ENCODE peak calls at places on chromosomes 16 and 17, in four cellular contexts. One of them, this sample, is unnamed.

GRCh38 chr16:57998484-57998883 is 2.0 kb downstream of the ZNF319 start:
- DNase-seq in lower leg skin: no peak
- DNase-seq in breast epithelium: no peak
- DNase-seq in choroid plexus epithelial cell: peak
- DNase-seq in this sample: peak

GRCh38 chr16:86509759-86510464 is 415 bp upstream of the FOXF1 start:
- DNase-seq in lower leg skin: no peak
- DNase-seq in breast epithelium: no peak
- DNase-seq in choroid plexus epithelial cell: peak
- DNase-seq in this sample: peak

GRCh38 chr16:2953706-2954105 is 10.4 kb upstream of the KREMEN2 start:
- DNase-seq in lower leg skin: no peak
- DNase-seq in breast epithelium: no peak
- DNase-seq in choroid plexus epithelial cell: no peak
- DNase-seq in this sample: no peak

GRCh38 chr17:75034236-75034908 is 12.4 kb downstream of the ATP5PD start:
- DNase-seq in lower leg skin: peak
- DNase-seq in breast epithelium: peak
- DNase-seq in choroid plexus epithelial cell: peak
- DNase-seq in this sample: peak

GRCh38 chr16:88354229-88355092 is 28.3 kb upstream of the ZNF469 start:
- DNase-seq in lower leg skin: no peak
- DNase-seq in breast epithelium: no peak
- DNase-seq in choroid plexus epithelial cell: no peak
- DNase-seq in this sample: no peak

GRCh38 chr16:49857423-49858181 is 1.7 kb upstream of the ZNF423 start:
- DNase-seq in lower leg skin: no peak
- DNase-seq in breast epithelium: no peak
- DNase-seq in choroid plexus epithelial cell: peak
- DNase-seq in this sample: peak

GRCh38 chr16:17334096-17334495 is 136.7 kb downstream of the XYLT1 start:
- DNase-seq in lower leg skin: no peak
- DNase-seq in breast epithelium: no peak
- DNase-seq in choroid plexus epithelial cell: no peak
- DNase-seq in this sample: peak

GRCh38 chr16:79562166-79562823 is 38.2 kb downstream of the MAF start:
- DNase-seq in lower leg skin: no peak
- DNase-seq in breast epithelium: no peak
- DNase-seq in choroid plexus epithelial cell: no peak
- DNase-seq in this sample: no peak

GRCh38 chr16:48444574-48444973 is 59.4 kb upstream of the SIAH1 start:
- DNase-seq in lower leg skin: no peak
- DNase-seq in breast epithelium: no peak
- DNase-seq in choroid plexus epithelial cell: peak
- DNase-seq in this sample: peak

GRCh38 chr17:16342979-16343378 is 10.3 kb downstream of the CENPV start:
- DNase-seq in lower leg skin: no peak
- DNase-seq in breast epithelium: no peak
- DNase-seq in choroid plexus epithelial cell: no peak
- DNase-seq in this sample: peak

GRCh38 chr17:19378416-19379293 is at the start of gene MAPK7:
- DNase-seq in lower leg skin: no peak
- DNase-seq in breast epithelium: peak
- DNase-seq in choroid plexus epithelial cell: no peak
- DNase-seq in this sample: no peak

GRCh38 chr16:67459066-67459857 is 21.7 kb downstream of the ATP6V0D1 start:
- DNase-seq in lower leg skin: no peak
- DNase-seq in breast epithelium: peak
- DNase-seq in choroid plexus epithelial cell: no peak
- DNase-seq in this sample: no peak

DNA sequence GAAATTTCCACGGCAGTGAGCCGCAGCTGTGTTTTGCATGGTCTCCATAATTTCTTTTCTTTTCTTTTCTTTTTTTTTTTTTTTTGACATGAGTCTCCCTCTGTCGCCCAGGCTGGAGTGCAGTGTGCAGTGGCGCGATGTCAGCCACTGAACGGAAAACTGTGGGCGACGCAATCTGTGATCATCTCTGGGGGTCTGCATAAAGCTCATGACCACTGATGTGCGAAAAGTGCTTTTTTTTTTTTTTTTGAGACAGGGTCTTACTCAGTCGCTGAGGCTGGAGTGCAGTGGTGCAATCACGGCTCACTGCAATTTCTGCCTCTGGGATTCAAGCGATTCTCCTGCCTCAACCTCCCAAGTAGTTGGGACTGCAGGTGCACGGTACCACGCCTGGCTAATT is 117.6 kb downstream of the ABCC6 start:
- DNase-seq in lower leg skin: no peak
- DNase-seq in breast epithelium: no peak
- DNase-seq in choroid plexus epithelial cell: no peak
- DNase-seq in this sample: no peak
- H3K4me3 ChIP-seq in lower leg skin: no peak
- H3K4me3 ChIP-seq in breast epithelium: no peak
- H3K4me3 ChIP-seq in choroid plexus epithelial cell: no peak
- H3K4me3 ChIP-seq in this sample: no peak

GRCh38 chr17:69579961-69580677 is 165.6 kb downstream of the MAP2K6 start:
- DNase-seq in lower leg skin: no peak
- DNase-seq in breast epithelium: no peak
- DNase-seq in choroid plexus epithelial cell: no peak
- DNase-seq in this sample: no peak
- H3K4me3 ChIP-seq in lower leg skin: no peak
- H3K4me3 ChIP-seq in breast epithelium: no peak
- H3K4me3 ChIP-seq in choroid plexus epithelial cell: no peak
- H3K4me3 ChIP-seq in this sample: no peak

GRCh38 chr16:5350118-5350517 is 252.5 kb upstream of the EEF2KMT start:
- DNase-seq in lower leg skin: no peak
- DNase-seq in breast epithelium: no peak
- DNase-seq in choroid plexus epithelial cell: no peak
- DNase-seq in this sample: no peak
- H3K4me3 ChIP-seq in lower leg skin: no peak
- H3K4me3 ChIP-seq in breast epithelium: no peak
- H3K4me3 ChIP-seq in choroid plexus epithelial cell: no peak
- H3K4me3 ChIP-seq in this sample: no peak

DNA sequence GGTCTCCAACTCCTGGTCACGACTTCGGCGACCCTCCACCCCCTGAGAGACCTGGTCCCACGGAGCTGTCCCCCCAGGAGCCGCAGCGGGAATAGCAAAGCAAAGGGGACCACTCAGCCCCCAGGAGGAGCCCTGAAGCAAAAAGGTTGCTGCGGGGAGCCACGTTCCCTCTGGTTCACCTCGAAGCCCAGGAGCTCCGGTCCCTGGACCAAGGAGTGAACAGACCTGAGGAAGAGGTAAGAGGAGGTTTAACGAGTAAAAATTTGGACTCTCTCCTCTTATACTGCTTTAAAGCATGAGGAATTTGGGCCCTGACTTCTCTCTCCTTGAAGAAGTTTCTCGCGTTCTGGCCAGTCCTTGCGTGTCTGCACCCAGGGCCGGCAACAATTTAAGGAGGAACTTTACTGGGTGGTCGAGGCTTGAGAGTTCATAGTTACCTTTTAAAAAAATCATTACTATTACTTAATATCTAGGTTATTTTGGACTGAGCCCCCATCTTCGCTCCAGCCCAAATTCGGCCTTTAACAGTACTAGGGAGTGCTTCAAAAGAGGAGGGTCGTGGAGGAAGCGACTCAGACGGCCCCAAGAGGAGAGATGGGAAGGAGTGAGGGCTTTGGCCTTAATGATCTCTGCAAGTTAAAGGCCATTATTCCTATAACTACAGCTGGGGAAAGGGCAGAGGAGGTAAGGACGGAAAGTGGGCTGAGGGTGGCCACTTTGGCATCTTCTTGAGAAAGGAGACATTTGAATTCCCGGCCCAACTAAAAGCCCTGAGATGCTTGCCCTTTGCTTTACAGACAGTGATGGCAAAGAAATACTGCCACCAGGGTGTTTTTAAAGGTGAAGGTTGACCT is 16.9 kb upstream of the HOXB9 start:
- DNase-seq in lower leg skin: no peak
- DNase-seq in breast epithelium: no peak
- DNase-seq in choroid plexus epithelial cell: no peak
- DNase-seq in this sample: no peak
- H3K4me3 ChIP-seq in lower leg skin: no peak
- H3K4me3 ChIP-seq in breast epithelium: no peak
- H3K4me3 ChIP-seq in choroid plexus epithelial cell: no peak
- H3K4me3 ChIP-seq in this sample: no peak

DNA sequence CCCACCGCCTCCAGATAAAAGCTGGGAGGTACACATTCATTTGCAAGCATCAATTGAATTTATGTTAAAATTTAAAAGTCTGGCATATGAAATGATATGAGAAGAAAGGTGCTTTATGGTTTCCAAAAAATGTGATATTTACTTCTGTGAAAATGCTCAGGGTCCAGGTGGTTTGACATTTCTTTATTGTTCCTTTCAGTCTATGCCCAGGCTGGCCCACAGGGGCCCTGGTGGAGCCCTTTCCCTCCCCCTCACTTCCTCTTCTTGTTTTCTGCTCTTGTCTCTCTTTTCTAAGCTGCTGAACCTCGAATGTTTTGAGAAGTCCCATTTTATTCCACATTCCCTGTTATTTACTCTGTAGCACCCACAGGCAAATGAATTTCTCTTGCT is 127.8 kb downstream of the HS3ST3B1 start:
- DNase-seq in lower leg skin: no peak
- DNase-seq in breast epithelium: no peak
- DNase-seq in choroid plexus epithelial cell: no peak
- DNase-seq in this sample: no peak
- H3K4me3 ChIP-seq in lower leg skin: no peak
- H3K4me3 ChIP-seq in breast epithelium: no peak
- H3K4me3 ChIP-seq in choroid plexus epithelial cell: no peak
- H3K4me3 ChIP-seq in this sample: no peak

DNA sequence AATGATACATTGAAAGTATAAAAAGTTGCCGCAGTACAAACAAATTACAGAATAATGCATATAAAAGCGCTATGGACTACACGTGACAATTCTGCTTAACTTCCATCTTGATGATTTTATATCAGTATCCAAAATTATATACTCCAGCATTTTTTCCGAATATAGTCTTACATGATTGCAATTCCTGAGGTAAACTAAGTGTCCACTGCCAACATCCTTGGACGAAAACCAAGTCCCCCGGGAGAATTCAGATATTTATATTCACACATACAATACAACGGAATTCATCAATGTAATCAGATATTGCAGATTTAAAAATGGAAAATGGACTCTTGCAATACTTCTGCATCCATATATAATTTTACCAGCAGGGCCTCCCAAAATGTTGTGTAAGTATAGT is 8.9 kb upstream of the MYH11 start:
- DNase-seq in lower leg skin: no peak
- DNase-seq in breast epithelium: no peak
- DNase-seq in choroid plexus epithelial cell: peak
- DNase-seq in this sample: peak
- H3K4me3 ChIP-seq in lower leg skin: no peak
- H3K4me3 ChIP-seq in breast epithelium: no peak
- H3K4me3 ChIP-seq in choroid plexus epithelial cell: no peak
- H3K4me3 ChIP-seq in this sample: no peak

GRCh38 chr17:42411321-42411820 is 11.7 kb downstream of the CAVIN1 start:
- DNase-seq in lower leg skin: no peak
- DNase-seq in breast epithelium: no peak
- DNase-seq in choroid plexus epithelial cell: no peak
- DNase-seq in this sample: peak
- H3K4me3 ChIP-seq in lower leg skin: no peak
- H3K4me3 ChIP-seq in breast epithelium: peak
- H3K4me3 ChIP-seq in choroid plexus epithelial cell: no peak
- H3K4me3 ChIP-seq in this sample: no peak

GRCh38 chr17:17679748-17680147 is 1.5 kb upstream of the RAI1 start:
- DNase-seq in lower leg skin: no peak
- DNase-seq in breast epithelium: no peak
- DNase-seq in choroid plexus epithelial cell: no peak
- DNase-seq in this sample: no peak

GRCh38 chr17:17681744-17682292 is 560 bp downstream of the RAI1 start:
- DNase-seq in lower leg skin: peak
- DNase-seq in breast epithelium: no peak
- DNase-seq in choroid plexus epithelial cell: no peak
- DNase-seq in this sample: no peak

GRCh38 chr17:17681187-17681743 is at the start of gene RAI1:
- DNase-seq in lower leg skin: peak
- DNase-seq in breast epithelium: peak
- DNase-seq in choroid plexus epithelial cell: peak
- DNase-seq in this sample: peak

GRCh38 chr17:17679243-17679642 is 2.0 kb upstream of the RAI1 start:
- DNase-seq in lower leg skin: no peak
- DNase-seq in breast epithelium: no peak
- DNase-seq in choroid plexus epithelial cell: no peak
- DNase-seq in this sample: no peak

DNA sequence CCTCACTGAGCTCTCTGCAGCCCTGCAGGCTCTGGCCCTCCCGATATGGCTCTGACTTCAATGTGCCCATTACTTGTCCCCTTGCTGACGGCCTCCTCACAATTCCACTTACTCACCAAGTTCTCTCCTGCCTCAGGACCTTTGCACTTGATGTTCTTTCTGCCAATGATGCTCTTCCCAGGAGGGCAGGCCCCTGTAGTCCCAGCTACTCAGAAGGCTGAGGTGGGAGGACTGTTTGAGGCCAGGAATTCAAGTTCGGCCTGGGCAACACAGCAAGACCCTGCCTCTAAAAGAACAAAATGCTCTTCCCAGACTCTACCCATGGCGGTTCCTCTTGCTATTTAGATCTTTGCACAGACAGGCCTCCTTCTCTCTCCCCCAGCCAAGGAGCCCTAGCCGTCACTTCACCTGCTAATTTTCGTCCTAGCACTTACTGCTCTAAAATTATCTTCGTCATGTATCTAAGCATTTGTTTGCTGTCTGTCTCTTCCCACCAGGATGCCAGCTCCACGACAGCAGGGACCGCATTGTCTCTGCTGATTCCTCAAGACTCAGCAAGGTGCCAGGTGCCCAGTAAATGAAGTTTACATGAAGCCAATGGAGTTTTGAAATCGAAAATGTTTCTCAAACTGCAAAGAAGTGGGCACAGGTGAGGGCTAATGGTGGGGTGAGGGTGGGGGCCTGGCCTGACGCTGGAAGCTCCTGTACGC is 626 bp upstream of the RAI1 start:
- DNase-seq in lower leg skin: no peak
- DNase-seq in breast epithelium: no peak
- DNase-seq in choroid plexus epithelial cell: no peak
- DNase-seq in this sample: no peak
- H3K4me3 ChIP-seq in lower leg skin: no peak
- H3K4me3 ChIP-seq in breast epithelium: peak
- H3K4me3 ChIP-seq in choroid plexus epithelial cell: peak
- H3K4me3 ChIP-seq in this sample: peak

GRCh38 chr16:1781254-1781653 is 1.1 kb downstream of the SPSB3 start:
- DNase-seq in lower leg skin: no peak
- DNase-seq in breast epithelium: no peak
- DNase-seq in choroid plexus epithelial cell: no peak
- DNase-seq in this sample: no peak
- H3K4me3 ChIP-seq in lower leg skin: no peak
- H3K4me3 ChIP-seq in breast epithelium: peak
- H3K4me3 ChIP-seq in choroid plexus epithelial cell: peak
- H3K4me3 ChIP-seq in this sample: peak

DNA sequence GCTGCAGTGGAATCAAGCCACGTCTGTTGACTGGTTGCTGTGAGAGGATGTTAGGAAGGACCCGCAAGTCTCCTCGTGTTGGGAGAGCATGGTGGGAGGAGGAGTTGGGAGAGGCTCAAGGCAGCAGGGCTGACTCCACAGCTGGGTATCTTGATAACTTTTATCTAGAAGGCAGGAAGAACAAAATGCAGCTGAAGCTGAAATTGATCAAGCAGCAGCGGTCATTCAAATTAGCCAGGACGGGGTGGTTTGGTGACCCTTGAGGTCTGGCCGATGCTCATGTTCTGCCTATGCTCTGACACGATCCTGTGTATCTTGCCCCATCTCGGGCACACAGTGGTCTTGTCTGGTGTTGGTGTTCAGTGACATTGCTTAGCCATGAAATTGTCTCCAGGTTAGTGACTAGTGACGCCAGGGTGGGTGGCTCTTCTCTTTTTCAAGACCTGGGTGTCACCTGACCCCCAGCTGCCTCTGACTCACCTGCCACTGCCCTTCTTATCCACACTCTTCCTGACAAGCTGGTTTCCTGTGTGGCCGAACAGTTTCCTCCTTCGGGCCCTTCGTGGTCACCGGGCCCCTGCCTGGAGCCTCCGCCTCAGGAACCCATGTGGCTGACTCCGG is 19.1 kb downstream of the NPTX1 start:
- DNase-seq in lower leg skin: no peak
- DNase-seq in breast epithelium: no peak
- DNase-seq in choroid plexus epithelial cell: no peak
- DNase-seq in this sample: no peak
- H3K4me3 ChIP-seq in lower leg skin: no peak
- H3K4me3 ChIP-seq in breast epithelium: peak
- H3K4me3 ChIP-seq in choroid plexus epithelial cell: no peak
- H3K4me3 ChIP-seq in this sample: no peak